ENCODE peak calls at places on chromosomes 11 and 22, in five cellular contexts. L is HCT116, U is K562, Y is SK-N-SH, I is H1. T is an unnamed sample.

GRCh38 chr22:46057206-46057605 is 80.2 kb upstream of the WNT7B start:
- DNase-seq in Y (no peak), I (no peak), L (no peak), U (no peak), T (peak; percentile 32)

GRCh38 chr11:34232810-34233209 is 125.0 kb downstream of the ABTB2 start:
- DNase-seq in U (no peak), Y (no peak), L (no peak), I (no peak), T (no peak)

GRCh38 chr11:7690648-7691047 is 15.6 kb downstream of the OVCH2 start:
- DNase-seq in Y (no peak), L (no peak), I (no peak), U (no peak), T (no peak)

GRCh38 chr22:20567371-20567847 is 60.0 kb downstream of the MED15 start:
- DNase-seq in U (no peak), Y (no peak), L (no peak), I (no peak), T (peak; percentile 89)

GRCh38 chr11:122202951-122203456 is 87.0 kb upstream of the BLID start:
- DNase-seq in I (peak; percentile 91), U (peak; percentile 16), L (peak; percentile 81), Y (peak; percentile 79), T (peak; percentile 76)

GRCh38 chr11:74000770-74001169 is 8.1 kb downstream of the UCP3 start:
- DNase-seq in L (no peak), Y (no peak), U (no peak), I (no peak), T (no peak)

GRCh38 chr11:17714356-17714854 is 5.0 kb upstream of the MYOD1 start:
- DNase-seq in L (no peak), U (no peak), Y (no peak), I (peak; percentile 64), T (no peak)

GRCh38 chr11:126332221-126332711 is 23.2 kb upstream of the ST3GAL4 start:
- DNase-seq in U (no peak), I (no peak), Y (peak; percentile 57), L (no peak), T (no peak)

GRCh38 chr11:44246726-44247125 is 63.2 kb downstream of the ALX4 start:
- DNase-seq in U (no peak), I (no peak), L (no peak), Y (no peak), T (no peak)

GRCh38 chr11:24198458-24198857 is 298.4 kb upstream of the LUZP2 start:
- DNase-seq in U (peak; percentile 1), Y (no peak), L (no peak), I (no peak), T (no peak)

DNA sequence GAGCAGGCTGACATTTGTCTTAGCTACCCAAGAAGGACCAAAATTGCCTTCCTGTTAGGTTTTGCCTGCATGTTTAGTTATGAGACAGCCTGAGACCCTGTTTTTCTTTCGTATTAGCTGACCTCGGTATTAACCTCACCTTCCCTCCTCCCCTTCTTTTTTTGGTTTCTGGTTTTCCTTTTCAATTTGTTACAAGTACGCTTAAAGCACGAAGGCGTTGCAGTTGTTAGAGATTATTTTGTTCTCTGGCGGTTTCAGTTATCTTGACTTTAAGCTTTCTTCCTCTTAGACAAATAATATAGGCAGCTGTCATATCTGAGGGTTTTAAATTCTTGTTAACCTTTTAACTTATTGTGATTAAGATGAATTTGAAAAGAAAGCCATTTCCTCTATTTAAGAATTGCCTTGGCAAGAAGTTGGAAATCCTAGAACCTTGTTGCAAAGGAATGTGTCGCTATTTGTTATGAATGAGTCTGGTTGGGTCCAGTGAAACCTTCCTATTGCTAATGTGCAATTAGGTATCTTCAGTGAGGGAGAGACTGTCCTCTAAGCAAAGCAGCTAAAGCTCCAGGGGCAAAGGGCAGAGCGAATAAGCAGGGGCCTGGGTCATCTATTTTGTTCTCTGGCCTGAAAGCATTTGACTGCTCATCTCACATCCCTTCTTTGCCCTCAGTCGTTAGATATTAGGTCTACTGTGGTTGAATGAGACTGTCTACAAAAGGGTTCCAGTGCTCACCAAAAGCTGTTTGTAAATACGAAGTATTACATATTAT is 45.8 kb downstream of the PACS1 start:
- DNase-seq in L (no peak), I (no peak), Y (no peak), U (no peak), T (no peak)
- TF ChIP-seq JUND in L (no peak), I (no peak), Y (no peak), U (no peak), T (no peak)

DNA sequence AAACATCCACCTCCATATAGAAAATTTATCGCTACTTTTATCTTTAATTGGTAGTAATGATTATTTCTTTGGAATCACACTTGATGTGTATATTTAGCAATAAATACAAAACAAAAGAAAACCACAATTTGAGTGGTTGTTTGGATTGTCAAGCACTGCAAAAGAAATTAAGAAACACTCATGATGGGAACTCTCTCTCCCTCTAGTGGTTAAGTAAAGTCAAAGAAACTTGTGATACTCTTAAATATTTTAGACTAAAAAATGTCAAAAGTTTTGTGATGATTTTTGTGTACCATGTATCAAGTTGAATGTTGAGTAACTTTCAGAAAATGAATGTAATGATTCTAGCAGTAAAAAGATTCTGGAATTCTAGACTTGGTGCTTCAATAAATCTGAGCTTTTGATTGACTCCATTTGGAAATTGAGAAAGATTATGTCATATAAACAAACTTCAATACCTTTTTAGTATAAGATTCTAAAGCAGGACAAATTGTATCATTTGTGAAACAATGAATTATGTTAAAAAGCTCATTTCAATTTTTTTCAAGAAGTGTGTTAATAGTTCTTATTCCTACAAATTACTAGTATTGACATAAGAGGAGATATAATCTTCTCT is 20.8 kb downstream of the MUC15 start:
- DNase-seq in L (no peak), U (no peak), I (no peak), Y (no peak), T (no peak)
- TF ChIP-seq JUND in L (no peak), U (no peak), I (no peak), Y (no peak), T (no peak)

GRCh38 chr11:119752324-119752723 is 23.3 kb upstream of the NECTIN1 start:
- DNase-seq in Y (no peak), I (no peak), L (no peak), U (no peak), T (no peak)

GRCh38 chr11:119749006-119749565 is 20.1 kb upstream of the NECTIN1 start:
- DNase-seq in U (no peak), Y (no peak), L (no peak), I (no peak), T (no peak)

GRCh38 chr11:119752946-119753345 is 23.9 kb upstream of the NECTIN1 start:
- DNase-seq in Y (no peak), I (no peak), U (no peak), L (no peak), T (no peak)

GRCh38 chr11:119750056-119750455 is 21.1 kb upstream of the NECTIN1 start:
- DNase-seq in U (no peak), L (no peak), I (no peak), Y (no peak), T (no peak)

GRCh38 chr11:119751281-119752060 is 22.5 kb upstream of the NECTIN1 start:
- DNase-seq in Y (no peak), I (no peak), U (no peak), L (no peak), T (no peak)
- TF ChIP-seq JUND in Y (no peak), I (no peak), U (no peak), L (no peak), T (no peak)

DNA sequence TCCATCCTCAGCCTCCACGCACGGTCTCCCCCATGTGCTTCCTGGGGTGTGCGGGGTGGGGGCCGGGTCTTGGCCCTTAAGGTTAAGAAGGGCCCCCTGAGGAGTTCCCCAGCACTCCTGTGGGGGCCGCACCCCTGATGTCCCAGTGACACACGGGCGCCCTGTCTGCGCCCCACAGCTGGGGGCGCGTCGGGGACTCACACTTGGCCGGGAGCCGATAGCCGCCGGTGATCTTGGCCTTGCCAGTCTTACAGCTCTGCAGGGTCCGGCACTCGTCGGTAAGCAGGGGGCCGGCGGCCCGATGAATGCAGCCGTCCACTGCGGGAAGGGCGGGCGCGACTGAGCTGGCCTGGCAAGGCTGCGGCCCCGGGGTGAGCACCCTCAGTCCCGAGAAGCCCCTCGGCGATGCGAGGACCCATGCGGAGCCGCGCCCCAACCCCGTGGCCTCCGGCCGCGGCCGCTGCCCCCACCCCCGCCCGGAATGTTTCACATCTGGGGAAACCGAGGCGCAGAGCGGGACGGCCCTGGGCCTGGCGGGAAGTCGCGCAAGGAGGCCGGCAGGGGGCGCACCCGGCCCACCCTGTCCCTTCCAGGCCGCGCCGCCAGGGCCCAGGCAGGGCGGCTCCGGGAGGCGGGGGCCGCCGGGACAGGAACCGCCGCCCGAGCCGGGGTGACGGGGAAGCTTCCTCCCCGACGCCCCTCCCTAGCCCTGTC is 13.9 kb downstream of the OTUB1 start:
- DNase-seq in Y (peak; percentile 44), I (peak; percentile 91), U (no peak), L (no peak), T (no peak)
- TF ChIP-seq JUND in Y (no peak), I (no peak), U (no peak), L (no peak), T (no peak)

DNA sequence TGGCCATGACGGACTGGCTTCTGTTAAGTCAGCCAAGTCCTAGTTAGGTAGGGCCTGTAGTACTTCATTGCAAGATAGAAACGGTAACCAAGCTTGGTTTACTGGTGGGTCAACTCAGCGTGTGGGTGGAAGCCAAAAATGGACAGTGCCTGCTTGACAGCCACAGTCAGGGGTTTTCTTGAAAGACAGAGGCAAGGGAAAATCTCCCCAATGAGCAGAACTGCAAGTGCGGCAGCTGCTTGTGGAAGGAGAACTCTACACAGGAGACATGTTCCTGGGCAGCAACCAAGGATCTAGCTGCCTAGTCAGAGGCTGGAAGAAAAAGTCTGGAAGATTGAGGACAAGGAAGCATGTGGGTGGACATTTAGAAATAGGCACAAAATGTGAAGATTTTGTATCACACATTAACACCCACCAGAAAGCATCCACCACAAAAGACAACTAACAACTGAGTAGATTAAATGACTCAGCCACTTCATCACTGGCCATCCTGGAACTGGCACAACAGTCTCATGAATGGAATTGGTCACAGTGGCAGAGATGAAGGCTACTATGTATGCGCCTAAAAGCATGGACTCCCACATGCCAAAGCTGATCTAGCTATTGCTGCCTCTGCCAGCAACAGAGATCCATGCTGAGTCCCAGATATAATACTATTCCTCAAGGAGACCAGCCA is 40.9 kb upstream of the SCUBE2 start:
- DNase-seq in I (no peak), U (no peak), L (no peak), Y (no peak), T (no peak)
- TF ChIP-seq JUND in I (no peak), U (no peak), L (no peak), Y (no peak), T (no peak)

GRCh38 chr11:10670099-10670498 is 23.5 kb downstream of the IRAG1 start:
- DNase-seq in I (no peak), U (no peak), L (no peak), Y (no peak), T (no peak)

GRCh38 chr11:10666976-10667892 is 26.3 kb downstream of the IRAG1 start:
- DNase-seq in I (no peak), Y (no peak), U (no peak), L (no peak), T (no peak)

GRCh38 chr11:10673476-10674062 is 20.0 kb downstream of the IRAG1 start:
- DNase-seq in L (no peak), Y (no peak), I (no peak), U (no peak), T (no peak)

GRCh38 chr11:10666556-10666955 is 27.0 kb downstream of the IRAG1 start:
- DNase-seq in I (no peak), Y (no peak), L (no peak), U (peak; percentile 51), T (no peak)

GRCh38 chr11:10669258-10670033 is 24.1 kb downstream of the IRAG1 start:
- DNase-seq in Y (peak; percentile 54), I (no peak), U (no peak), L (no peak), T (no peak)
- TF ChIP-seq JUND in Y (no peak), I (no peak), U (no peak), L (peak; percentile 56), T (no peak)